ENCODE peak calls at places on chromosome 15, in six cellular contexts. S, G, Y, X, D and A are unnamed samples.

GRCh38 chr15:26773485-26773877 is 615 bp upstream of the GABRB3 start:
- DNase-seq in S (peak; percentile 47), G (no peak), Y (no peak), X (peak; percentile 83), D (no peak), A (no peak)

GRCh38 chr15:42577514-42578031 is 2.2 kb downstream of the STARD9 start:
- DNase-seq in S (no peak), G (no peak), Y (no peak), X (peak; percentile 60), D (no peak), A (no peak)

GRCh38 chr15:91113036-91113435 is 13.0 kb downstream of the SV2B start:
- DNase-seq in S (no peak), G (no peak), Y (no peak), X (peak; percentile 80), D (no peak), A (no peak)

GRCh38 chr15:62928996-62929350 is 113.6 kb upstream of the TPM1 start:
- DNase-seq in S (no peak), G (no peak), Y (no peak), X (no peak), D (no peak), A (peak; percentile 90)

GRCh38 chr15:42046597-42046996 is 25.8 kb upstream of the PLA2G4E start:
- DNase-seq in S (no peak), G (no peak), Y (no peak), X (peak; percentile 15), D (no peak), A (no peak)

GRCh38 chr15:99176757-99177156 is 71.9 kb downstream of the SYNM start:
- DNase-seq in S (no peak), G (no peak), Y (no peak), X (no peak), D (no peak), A (no peak)

GRCh38 chr15:69414702-69415161 is 583 bp downstream of the KIF23 start:
- DNase-seq in S (peak; percentile 44), G (no peak), Y (peak; percentile 61), X (peak; percentile 81), D (peak; percentile 18), A (no peak)

GRCh38 chr15:83108266-83109219 is 1.1 kb downstream of the TM6SF1 start:
- DNase-seq in S (peak; percentile 83), G (peak; percentile 52), Y (peak; percentile 87), X (peak; percentile 63), D (no peak), A (no peak)

GRCh38 chr15:74383695-74384565 is 16.5 kb upstream of the CYP11A1 start:
- DNase-seq in S (no peak), G (no peak), Y (no peak), X (no peak), D (no peak), A (peak; percentile 99)

GRCh38 chr15:57550640-57551039 is 41.1 kb upstream of the MYZAP start:
- DNase-seq in S (peak; percentile 91), G (peak; percentile 73), Y (peak; percentile 85), X (no peak), D (no peak), A (no peak)

GRCh38 chr15:95875141-95875643 is 455.3 kb upstream of the NR2F2 start:
- DNase-seq in S (no peak), G (no peak), Y (no peak), X (no peak), D (peak; percentile 26), A (peak; percentile 39)

GRCh38 chr15:70014860-70015490 is 82.7 kb downstream of the TLE3 start:
- DNase-seq in S (no peak), G (no peak), Y (peak; percentile 43), X (peak; percentile 91), D (no peak), A (no peak)

GRCh38 chr15:81229596-81229995 is 32.9 kb downstream of the IL16 start:
- DNase-seq in S (peak; percentile 87), G (no peak), Y (no peak), X (no peak), D (no peak), A (no peak)

GRCh38 chr15:92665100-92665555 is 9.6 kb upstream of the FAM174B start:
- DNase-seq in S (no peak), G (no peak), Y (no peak), X (peak; percentile 48), D (no peak), A (no peak)

GRCh38 chr15:48790716-48791115 is 20.2 kb downstream of the CEP152 start:
- DNase-seq in S (no peak), G (no peak), Y (no peak), X (no peak), D (no peak), A (no peak)

GRCh38 chr15:69225355-69226027 is 65.1 kb downstream of the GLCE start:
- DNase-seq in S (no peak), G (no peak), Y (no peak), X (no peak), D (no peak), A (no peak)

GRCh38 chr15:91263632-91264477 is 163.8 kb downstream of the SV2B start:
- DNase-seq in S (peak; percentile 92), G (no peak), Y (no peak), X (no peak), D (no peak), A (no peak)

GRCh38 chr15:69074011-69074842 is 59.7 kb downstream of the NOX5 start:
- DNase-seq in S (peak; percentile 88), G (peak; percentile 9), Y (peak; percentile 74), X (peak; percentile 92), D (no peak), A (no peak)

GRCh38 chr15:71752604-71753289 is 57.6 kb upstream of the NR2E3 start:
- DNase-seq in S (no peak), G (peak; percentile 4), Y (no peak), X (peak; percentile 78), D (no peak), A (peak; percentile 36)

GRCh38 chr15:53837263-53837662 is 77.8 kb upstream of the WDR72 start:
- DNase-seq in S (no peak), G (no peak), Y (peak; percentile 75), X (no peak), D (no peak), A (peak; percentile 2)

GRCh38 chr15:25173241-25174028 is 218.6 kb downstream of the SNRPN start:
- DNase-seq in S (peak; percentile 28), G (no peak), Y (peak; percentile 13), X (peak; percentile 9), D (no peak), A (no peak)

GRCh38 chr15:70566047-70566835 is 197.1 kb downstream of the UACA start:
- DNase-seq in S (no peak), G (no peak), Y (no peak), X (peak; percentile 76), D (no peak), A (no peak)

GRCh38 chr15:98904466-98905048 is 103.0 kb downstream of the PGPEP1L start:
- DNase-seq in S (no peak), G (peak; percentile 44), Y (no peak), X (peak; percentile 83), D (no peak), A (no peak)

GRCh38 chr15:70669006-70669602 is 94.3 kb downstream of the UACA start:
- DNase-seq in S (no peak), G (no peak), Y (no peak), X (no peak), D (no peak), A (no peak)

GRCh38 chr15:37090543-37091175 is 9.7 kb downstream of the MEIS2 start:
- DNase-seq in S (no peak), G (no peak), Y (no peak), X (no peak), D (no peak), A (no peak)
- H3K27ac ChIP-seq in S (peak overlapping the region; percentile 45), G (no peak overlapping the region), Y (no peak overlapping the region), X (no peak overlapping the region), D (no peak overlapping the region), A (no peak overlapping the region)

DNA sequence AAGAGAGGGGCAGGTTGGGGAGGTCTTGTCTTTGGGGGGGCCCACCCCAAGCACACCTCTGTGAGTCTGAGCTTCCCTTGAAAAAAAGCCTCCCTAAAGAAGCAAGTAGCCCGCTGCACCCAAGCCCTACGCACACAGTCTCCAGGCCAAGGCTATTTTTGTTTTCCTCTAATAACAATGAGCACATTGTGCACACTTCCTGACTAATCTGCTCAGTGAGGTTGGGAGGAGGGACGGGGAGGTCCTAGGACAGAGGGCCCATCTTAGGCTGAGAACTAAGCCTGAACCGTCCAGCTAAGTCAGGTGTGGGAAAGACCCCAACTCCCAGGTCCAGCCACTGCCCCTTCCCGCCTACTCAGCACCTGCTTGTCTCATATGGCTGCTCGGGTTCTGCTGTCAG is 87.2 kb downstream of the HMG20A start:
- DNase-seq in S (peak; percentile 89), G (peak; percentile 76), Y (no peak), X (no peak), D (no peak), A (no peak)
- H3K27ac ChIP-seq in S (peak overlapping the region; percentile 100), G (peak overlapping the region; percentile 96), Y (peak overlapping the region; percentile 80), X (no peak overlapping the region), D (no peak overlapping the region), A (peak overlapping the region; percentile 77)

GRCh38 chr15:66760358-66760967 is 58.4 kb downstream of the SMAD6 start:
- DNase-seq in S (peak; percentile 81), G (no peak), Y (no peak), X (no peak), D (no peak), A (no peak)
- H3K27ac ChIP-seq in S (peak overlapping the region; percentile 90), G (no peak overlapping the region), Y (peak overlapping the region; percentile 87), X (peak overlapping the region; percentile 14), D (no peak overlapping the region), A (no peak overlapping the region)

DNA sequence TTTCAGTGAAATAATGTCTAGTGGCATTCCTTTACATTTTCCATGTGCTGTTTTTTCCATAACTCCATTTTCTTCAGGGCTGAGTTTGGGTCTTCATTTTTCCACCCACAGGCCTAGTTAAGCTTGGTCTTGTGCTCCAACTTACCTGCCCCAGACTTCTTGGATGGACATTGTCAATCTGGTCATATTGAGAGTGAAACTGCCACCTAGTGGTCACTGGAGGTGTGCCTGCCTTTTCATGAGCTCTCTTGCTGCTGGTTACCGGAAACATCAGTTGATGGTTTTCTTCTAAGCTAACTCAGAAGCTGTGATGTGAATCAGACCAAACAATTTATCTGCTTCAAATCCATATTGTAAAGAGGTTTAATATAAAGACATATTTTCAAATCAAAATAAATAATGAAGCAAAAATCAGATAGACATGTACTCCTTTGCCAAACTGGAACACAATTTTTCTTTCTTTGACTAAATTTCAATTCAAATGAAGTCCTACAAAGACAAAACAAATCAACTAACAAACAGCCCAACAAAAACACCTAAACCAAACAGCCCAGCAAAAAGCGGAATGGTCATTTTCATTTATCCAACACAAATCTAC is 135.1 kb upstream of the RASGRP1 start:
- DNase-seq in S (peak; percentile 83), G (peak; percentile 5), Y (peak; percentile 53), X (peak; percentile 87), D (peak; percentile 67), A (no peak)
- H3K27ac ChIP-seq in S (no peak overlapping the region), G (no peak overlapping the region), Y (no peak overlapping the region), X (no peak overlapping the region), D (peak overlapping the region; percentile 4), A (no peak overlapping the region)

GRCh38 chr15:36951747-36952247 is 148.6 kb downstream of the MEIS2 start:
- DNase-seq in S (peak; percentile 27), G (no peak), Y (no peak), X (no peak), D (no peak), A (peak; percentile 39)
- H3K27ac ChIP-seq in S (no peak overlapping the region), G (no peak overlapping the region), Y (no peak overlapping the region), X (peak overlapping the region; percentile 37), D (no peak overlapping the region), A (no peak overlapping the region)